ENCODE peak calls at places on chromosomes 2 and 18, in six cellular contexts. H, Q, X, K, O and Z are unnamed samples. For H3K4me1, the result is how much of the 10 kb centered on the place peaks cover.

GRCh38 chr2:205060269-205060668 is 515.0 kb downstream of the PARD3B start:
- DNase-seq in H (no peak), Q (no peak), X (peak), K (peak), O (no peak), Z (no peak)

GRCh38 chr2:158690823-158691222 is 104.3 kb upstream of the DAPL1 start:
- DNase-seq in H (no peak), Q (no peak), X (no peak), K (no peak), O (no peak), Z (no peak)

GRCh38 chr18:79517322-79517721 is 121.6 kb downstream of the NFATC1 start:
- DNase-seq in H (peak), Q (peak), X (no peak), K (no peak), O (no peak), Z (peak)

GRCh38 chr2:36732701-36733036 is 36.2 kb downstream of the VIT start:
- DNase-seq in H (no peak), Q (no peak), X (no peak), K (no peak), O (no peak), Z (no peak)

GRCh38 chr18:72601944-72602343 is 57.8 kb upstream of the CBLN2 start:
- DNase-seq in H (no peak), Q (no peak), X (no peak), K (no peak), O (no peak), Z (no peak)

GRCh38 chr2:75090770-75091515 is 108.4 kb downstream of the TACR1 start:
- DNase-seq in H (no peak), Q (no peak), X (no peak), K (no peak), O (no peak), Z (no peak)

GRCh38 chr2:30862054-30862651 is 54.9 kb upstream of the CAPN13 start:
- DNase-seq in H (peak), Q (peak), X (peak), K (peak), O (no peak), Z (peak)

GRCh38 chr18:59787998-59788875 is 91.0 kb upstream of the CCBE1 start:
- DNase-seq in H (no peak), Q (no peak), X (peak), K (peak), O (no peak), Z (no peak)

GRCh38 chr2:26986576-26986975 is 16.1 kb downstream of the MAPRE3 start:
- DNase-seq in H (no peak), Q (no peak), X (no peak), K (peak), O (no peak), Z (no peak)

GRCh38 chr18:51122266-51123045 is 75.0 kb downstream of the MEX3C start:
- DNase-seq in H (no peak), Q (no peak), X (no peak), K (no peak), O (no peak), Z (no peak)

GRCh38 chr18:26655614-26656400 is 107.5 kb upstream of the KCTD1 start:
- DNase-seq in H (no peak), Q (peak), X (peak), K (peak), O (no peak), Z (no peak)

GRCh38 chr18:23302852-23303527 is 150.1 kb upstream of the RIOK3 start:
- DNase-seq in H (no peak), Q (no peak), X (peak), K (peak), O (no peak), Z (no peak)

GRCh38 chr2:71282493-71282892 is 49.1 kb upstream of the ZNF638 start:
- DNase-seq in H (no peak), Q (no peak), X (no peak), K (no peak), O (no peak), Z (no peak)

GRCh38 chr2:38653715-38654494 is 12.0 kb upstream of the GALM start:
- DNase-seq in H (no peak), Q (no peak), X (no peak), K (peak), O (no peak), Z (peak)

GRCh38 chr2:38655441-38655840 is 10.5 kb upstream of the GALM start:
- DNase-seq in H (no peak), Q (no peak), X (no peak), K (no peak), O (no peak), Z (no peak)

GRCh38 chr2:38652431-38653273 is 13.3 kb upstream of the GALM start:
- DNase-seq in H (no peak), Q (no peak), X (no peak), K (no peak), O (no peak), Z (peak)

GRCh38 chr2:38653380-38653714 is 12.6 kb upstream of the GALM start:
- DNase-seq in H (no peak), Q (no peak), X (no peak), K (no peak), O (no peak), Z (no peak)

GRCh38 chr2:38654495-38655381 is 11.2 kb upstream of the GALM start:
- DNase-seq in H (no peak), Q (no peak), X (no peak), K (no peak), O (no peak), Z (no peak)
- H3K4me1 ChIP-seq in H (under half), Q (under half), X (under half), K (under half), O (under half), Z (under half)

GRCh38 chr2:224165901-224166319 is 126.8 kb upstream of the SERPINE2 start:
- DNase-seq in H (no peak), Q (no peak), X (no peak), K (peak), O (no peak), Z (no peak)

GRCh38 chr2:224173210-224173609 is 134.1 kb upstream of the SERPINE2 start:
- DNase-seq in H (no peak), Q (no peak), X (no peak), K (no peak), O (no peak), Z (no peak)

GRCh38 chr2:224171226-224171625 is 132.1 kb upstream of the SERPINE2 start:
- DNase-seq in H (no peak), Q (peak), X (no peak), K (no peak), O (no peak), Z (no peak)

GRCh38 chr2:224166661-224167060 is 127.6 kb upstream of the SERPINE2 start:
- DNase-seq in H (no peak), Q (no peak), X (no peak), K (no peak), O (no peak), Z (no peak)

GRCh38 chr2:224169847-224170246 is 130.8 kb upstream of the SERPINE2 start:
- DNase-seq in H (no peak), Q (no peak), X (no peak), K (no peak), O (no peak), Z (no peak)
- H3K4me1 ChIP-seq in H (under half), Q (under half), X (under half), K (under half), O (under half), Z (under half)

GRCh38 chr2:239569401-239570090 is 168.7 kb upstream of the HDAC4 start:
- DNase-seq in H (no peak), Q (no peak), X (no peak), K (peak), O (no peak), Z (no peak)
- H3K4me1 ChIP-seq in H (under half), Q (under half), X (under half), K (under half), O (under half), Z (under half)

DNA sequence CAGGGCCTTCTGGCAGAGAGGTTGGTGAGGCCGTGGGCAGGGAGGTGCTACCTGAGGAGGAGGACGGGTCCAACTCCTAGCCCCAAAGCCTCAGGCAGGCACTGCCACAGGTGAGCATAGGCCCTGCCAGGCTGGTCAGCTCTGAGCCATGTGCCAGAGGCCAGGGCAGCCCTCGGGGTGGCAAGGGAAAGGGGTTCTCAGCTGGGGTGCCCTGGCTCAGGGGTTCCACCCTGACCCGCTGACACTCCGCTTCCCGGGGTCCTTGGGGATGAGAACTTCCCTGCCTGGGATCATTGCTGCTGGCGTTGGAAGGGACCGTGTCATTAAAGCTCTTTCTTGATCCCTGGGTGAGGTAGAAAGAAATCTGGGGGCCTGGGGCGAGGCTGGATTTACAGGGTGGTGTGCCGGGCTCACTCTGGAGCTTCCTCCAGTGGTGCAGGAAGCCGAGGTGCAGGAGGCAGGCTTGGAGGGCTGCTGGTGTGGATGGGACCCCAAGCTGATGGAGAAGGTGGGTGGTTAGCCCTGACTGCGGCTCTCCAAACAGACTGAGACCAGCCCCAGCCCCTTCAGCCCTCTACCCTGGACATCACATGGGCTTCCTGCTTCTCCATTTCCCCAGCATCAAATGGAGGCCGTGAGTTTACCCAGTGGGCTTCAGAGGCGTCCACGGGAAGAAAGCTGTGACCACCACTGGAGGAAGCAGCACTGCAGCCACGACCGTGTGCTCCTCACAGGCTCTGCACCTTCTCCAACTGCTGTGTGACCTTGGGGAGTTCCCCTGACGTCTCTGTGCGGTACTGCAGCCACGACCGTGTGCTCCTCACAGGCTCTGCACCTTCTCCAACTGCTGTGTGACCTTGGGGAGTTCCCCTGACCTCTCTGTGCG is 295.2 kb downstream of the NDUFA10 start:
- DNase-seq in H (peak), Q (no peak), X (no peak), K (no peak), O (no peak), Z (no peak)
- H3K4me1 ChIP-seq in H (under half), Q (under half), X (under half), K (under half), O (under half), Z (under half)

DNA sequence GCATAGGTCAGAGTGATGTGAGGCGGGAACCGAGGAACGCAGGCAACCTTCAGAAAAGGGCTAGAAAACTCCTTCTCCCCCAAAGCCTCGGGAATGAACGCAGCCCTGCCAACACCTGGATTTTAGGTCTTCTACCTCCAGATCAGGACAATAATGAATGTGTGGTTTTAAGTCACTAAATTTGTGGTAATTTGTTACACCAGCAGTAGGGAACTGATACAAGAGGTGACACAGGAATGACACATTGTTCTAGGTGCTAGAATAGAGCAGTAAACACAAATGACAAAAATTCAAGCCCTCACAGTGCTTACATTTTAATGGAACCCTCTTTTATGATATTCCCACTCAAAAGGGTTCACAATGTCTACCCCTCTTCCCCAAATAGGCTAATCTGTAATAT is 39.2 kb upstream of the EML4 start:
- DNase-seq in H (no peak), Q (no peak), X (no peak), K (no peak), O (no peak), Z (no peak)
- H3K4me1 ChIP-seq in H (half or more), Q (under half), X (half or more), K (under half), O (under half), Z (half or more)

DNA sequence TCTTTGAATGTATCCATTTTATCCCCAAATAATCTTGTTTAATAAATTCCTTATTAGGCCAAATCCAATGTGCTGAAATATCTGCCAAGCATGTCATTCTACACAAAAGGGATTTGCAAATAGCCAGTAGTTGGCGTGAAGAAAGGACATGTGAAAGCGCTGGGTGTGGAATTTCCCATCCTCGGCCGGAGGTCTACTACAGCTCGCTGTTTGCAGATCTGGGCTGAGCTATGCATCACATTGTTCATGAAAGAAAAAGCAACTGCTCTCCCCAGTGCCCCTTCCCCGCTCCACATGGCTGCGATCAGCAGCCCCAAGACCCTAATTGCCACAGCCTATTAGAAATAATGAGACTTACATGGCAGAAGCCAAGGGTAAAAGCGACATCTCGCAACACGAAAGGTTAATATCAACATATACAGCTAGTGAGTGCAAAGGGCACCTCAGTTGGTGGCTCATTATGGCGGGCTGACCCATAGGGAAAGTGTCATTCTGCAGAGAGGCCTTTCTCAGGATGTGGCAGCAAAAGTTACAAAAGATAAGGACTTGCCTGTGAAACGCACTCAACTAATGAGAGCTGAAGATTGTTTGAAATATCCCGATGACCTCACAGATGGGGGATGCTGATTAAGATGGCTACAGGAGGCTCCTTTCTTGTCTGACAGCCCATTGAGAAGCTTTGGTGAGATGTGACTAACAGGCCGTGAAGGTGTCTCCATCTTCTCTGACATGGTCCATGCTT is 126.9 kb upstream of the CYP1B1 start:
- DNase-seq in H (no peak), Q (no peak), X (no peak), K (peak), O (no peak), Z (no peak)
- H3K4me1 ChIP-seq in H (under half), Q (under half), X (under half), K (under half), O (under half), Z (under half)